ENCODE peak calls at places on chromosomes 2 and 18, in nine cellular contexts. Y, O, I, X, B, K, S, V and W are unnamed samples.

GRCh38 chr2:5389740-5390139 is 302.4 kb upstream of the SOX11 start:
- DNase-seq in Y (no peak), O (no peak), I (no peak), X (no peak), B (peak), K (peak), S (no peak), V (no peak), W (no peak)

GRCh38 chr2:220476877-220477276 is 849.4 kb downstream of the SLC4A3 start:
- DNase-seq in Y (no peak), O (no peak), I (no peak), X (no peak), B (no peak), K (no peak), S (no peak), V (no peak), W (no peak)

GRCh38 chr18:44744206-44745180 is 63.8 kb downstream of the SETBP1 start:
- DNase-seq in Y (no peak), O (no peak), I (no peak), X (no peak), B (peak), K (peak), S (peak), V (peak), W (no peak)

GRCh38 chr2:158443613-158444012 is 12.9 kb downstream of the CCDC148 start:
- DNase-seq in Y (no peak), O (no peak), I (no peak), X (no peak), B (no peak), K (no peak), S (no peak), V (no peak), W (no peak)

GRCh38 chr2:7567646-7568045 is 650.4 kb downstream of the RNF144A start:
- DNase-seq in Y (no peak), O (no peak), I (peak), X (peak), B (no peak), K (no peak), S (no peak), V (no peak), W (peak)

GRCh38 chr18:35517715-35518114 is 20.0 kb upstream of the INO80C start:
- DNase-seq in Y (no peak), O (no peak), I (no peak), X (no peak), B (no peak), K (no peak), S (no peak), V (no peak), W (no peak)

GRCh38 chr2:138180691-138181386 is 216.6 kb downstream of the HNMT start:
- DNase-seq in Y (no peak), O (no peak), I (no peak), X (no peak), B (no peak), K (no peak), S (no peak), V (no peak), W (no peak)

GRCh38 chr2:231522418-231523180 is 7.6 kb downstream of the NMUR1 start:
- DNase-seq in Y (peak), O (peak), I (no peak), X (no peak), B (no peak), K (no peak), S (no peak), V (no peak), W (no peak)

GRCh38 chr2:150042844-150043503 is 444.5 kb downstream of the RND3 start:
- DNase-seq in Y (no peak), O (no peak), I (no peak), X (no peak), B (no peak), K (no peak), S (no peak), V (no peak), W (no peak)

GRCh38 chr2:27290571-27290970 is 8.3 kb downstream of the TRIM54 start:
- DNase-seq in Y (no peak), O (no peak), I (no peak), X (no peak), B (no peak), K (no peak), S (no peak), V (no peak), W (no peak)

GRCh38 chr18:27331606-27332005 is 146.5 kb upstream of the CHST9 start:
- DNase-seq in Y (no peak), O (no peak), I (no peak), X (no peak), B (no peak), K (no peak), S (no peak), V (no peak), W (no peak)

GRCh38 chr18:24492445-24492844 is 32.0 kb downstream of the HRH4 start:
- DNase-seq in Y (no peak), O (no peak), I (no peak), X (peak), B (no peak), K (no peak), S (no peak), V (no peak), W (no peak)

GRCh38 chr2:230873670-230874401 is 9.1 kb downstream of the ITM2C start:
- DNase-seq in Y (no peak), O (no peak), I (peak), X (peak), B (no peak), K (no peak), S (no peak), V (no peak), W (peak)

GRCh38 chr2:61786876-61787275 is 67.0 kb downstream of the FAM161A start:
- DNase-seq in Y (no peak), O (no peak), I (no peak), X (no peak), B (no peak), K (no peak), S (no peak), V (no peak), W (no peak)

GRCh38 chr18:4631239-4631638 is 176.1 kb upstream of the DLGAP1 start:
- DNase-seq in Y (no peak), O (no peak), I (no peak), X (no peak), B (no peak), K (no peak), S (no peak), V (no peak), W (no peak)
- TF ChIP-seq CTCF in Y (no peak), O (no peak), I (no peak), X (no peak), B (no peak), K (no peak), S (no peak), V (no peak), W (no peak)

GRCh38 chr2:88845772-88846661 is 154.5 kb downstream of the RPIA start:
- DNase-seq in Y (no peak), O (no peak), I (no peak), X (peak), B (no peak), K (no peak), S (no peak), V (no peak), W (peak)
- TF ChIP-seq CTCF in Y (no peak), O (no peak), I (no peak), X (no peak), B (no peak), K (no peak), S (no peak), V (no peak), W (no peak)

DNA sequence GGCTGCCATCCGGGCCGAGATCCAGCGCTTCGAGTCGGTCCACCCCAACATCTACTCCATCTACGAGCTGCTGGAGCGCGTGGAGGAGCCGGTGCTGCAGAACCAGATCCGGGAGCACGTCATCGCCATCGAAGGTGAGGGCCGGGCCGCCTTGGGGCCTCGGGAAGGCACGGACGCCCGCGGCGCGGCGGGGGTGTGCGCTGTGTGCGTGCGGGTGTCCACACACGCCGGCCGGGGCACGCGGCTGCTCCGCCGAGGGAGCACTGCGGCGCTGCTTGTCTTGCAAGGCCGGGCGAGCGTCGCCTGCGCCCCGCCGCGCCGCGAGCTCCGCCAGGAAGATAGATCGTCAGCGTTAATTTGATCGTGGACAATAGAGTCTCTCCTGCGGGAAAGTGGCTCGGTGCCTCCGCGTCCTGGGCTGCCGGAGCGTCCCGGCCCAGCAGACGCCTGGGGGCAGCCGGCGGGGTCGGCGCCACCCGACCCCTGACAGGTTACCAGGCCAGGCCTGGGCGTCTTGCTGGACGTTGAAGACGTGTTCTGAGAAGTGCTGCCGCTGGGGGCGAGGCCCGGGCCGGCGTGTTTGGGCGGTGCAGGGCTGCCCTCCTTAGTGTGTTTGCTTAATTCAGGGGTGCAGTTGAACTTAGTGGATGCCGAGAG is 1.0 kb downstream of the AGAP1 start:
- DNase-seq in Y (no peak), O (peak), I (peak), X (no peak), B (peak), K (no peak), S (peak), V (peak), W (no peak)
- TF ChIP-seq CTCF in Y (no peak), O (no peak), I (no peak), X (no peak), B (no peak), K (no peak), S (no peak), V (no peak), W (no peak)

GRCh38 chr2:99072556-99072955 is 69.0 kb upstream of the C2orf15 start:
- DNase-seq in Y (no peak), O (no peak), I (no peak), X (no peak), B (no peak), K (no peak), S (no peak), V (no peak), W (no peak)

GRCh38 chr2:99066075-99066557 is 75.4 kb upstream of the C2orf15 start:
- DNase-seq in Y (peak), O (peak), I (no peak), X (peak), B (no peak), K (no peak), S (no peak), V (no peak), W (peak)

GRCh38 chr2:99067871-99068270 is 73.6 kb upstream of the C2orf15 start:
- DNase-seq in Y (no peak), O (no peak), I (no peak), X (no peak), B (no peak), K (no peak), S (no peak), V (no peak), W (no peak)

GRCh38 chr2:99066602-99067001 is 74.9 kb upstream of the C2orf15 start:
- DNase-seq in Y (peak), O (peak), I (peak), X (peak), B (no peak), K (no peak), S (peak), V (no peak), W (peak)
- TF ChIP-seq CTCF in Y (peak), O (peak), I (no peak), X (no peak), B (peak), K (no peak), S (no peak), V (no peak), W (peak)